ENCODE peak calls at places on chromosome 2, in nine cellular contexts. Y, T, N, V, S, G, Z, U and K are unnamed samples.

GRCh38 chr2:85655961-85656403 is 12.0 kb downstream of the SFTPB start:
- DNase-seq in Y (peak), Z (no peak), V (no peak), G (no peak), U (no peak), T (peak), N (no peak), S (no peak), K (no peak)

GRCh38 chr2:204074434-204074833 is 137.9 kb downstream of the ICOS start:
- DNase-seq in U (no peak), Z (no peak), N (no peak), S (no peak), T (peak), G (no peak), Y (no peak), V (no peak), K (no peak)

GRCh38 chr2:100786297-100786658 is 33.7 kb upstream of the NPAS2 start:
- DNase-seq in Y (peak), S (no peak), V (no peak), Z (peak), G (no peak), N (no peak), T (peak), U (peak), K (no peak)

GRCh38 chr2:72681016-72681995 is 144.5 kb downstream of the EXOC6B start:
- DNase-seq in N (no peak), S (no peak), Z (no peak), G (no peak), V (no peak), U (no peak), Y (peak), T (no peak), K (no peak)

GRCh38 chr2:19051238-19051831 is 307.1 kb downstream of the OSR1 start:
- DNase-seq in Z (no peak), N (no peak), U (no peak), Y (peak), T (no peak), G (no peak), S (no peak), V (no peak), K (no peak)

GRCh38 chr2:223930002-223930976 is 14.8 kb downstream of the WDFY1 start:
- DNase-seq in Y (peak), U (no peak), S (no peak), G (no peak), Z (peak), V (no peak), T (no peak), N (no peak), K (no peak)

GRCh38 chr2:184814428-184814827 is 216.1 kb downstream of the ZNF804A start:
- DNase-seq in V (no peak), S (no peak), Y (no peak), Z (no peak), G (no peak), T (no peak), U (no peak), N (no peak), K (no peak)

GRCh38 chr2:54557211-54557600 is 101.1 kb downstream of the SPTBN1 start:
- DNase-seq in N (no peak), S (no peak), U (no peak), Z (no peak), G (no peak), V (no peak), T (no peak), Y (no peak), K (no peak)

GRCh38 chr2:40043191-40043590 is 264.1 kb upstream of the THUMPD2 start:
- DNase-seq in S (no peak), T (peak), V (no peak), N (no peak), Y (peak), Z (no peak), G (no peak), U (no peak), K (no peak)

GRCh38 chr2:41992056-41992699 is 55.6 kb upstream of the PKDCC start:
- DNase-seq in Z (no peak), G (no peak), S (no peak), U (no peak), N (no peak), V (no peak), T (no peak), Y (no peak), K (no peak)

GRCh38 chr2:166334800-166335199 is 40.9 kb downstream of the SCN9A start:
- DNase-seq in U (no peak), N (no peak), Y (no peak), T (no peak), Z (no peak), V (no peak), S (no peak), G (no peak), K (no peak)

GRCh38 chr2:197028230-197028629 is 101.7 kb upstream of the PGAP1 start:
- DNase-seq in U (no peak), Y (peak), S (no peak), T (no peak), N (no peak), G (no peak), V (no peak), Z (no peak), K (no peak)

GRCh38 chr2:37583867-37584266 is 87.6 kb downstream of the CDC42EP3 start:
- DNase-seq in Y (peak), S (no peak), G (no peak), V (no peak), U (no peak), N (no peak), Z (no peak), T (no peak), K (no peak)

GRCh38 chr2:140797718-140798117 is 1333.1 kb downstream of the LRP1B start:
- DNase-seq in U (no peak), Y (no peak), G (no peak), S (peak), N (no peak), T (no peak), Z (no peak), V (no peak), K (no peak)

GRCh38 chr2:230974096-230974913 is 21.6 kb upstream of the SPATA3 start:
- DNase-seq in T (peak), U (no peak), Y (peak), Z (no peak), V (peak), N (peak), G (peak), S (peak), K (peak)

GRCh38 chr2:70710276-70710675 is 57.7 kb downstream of the ADD2 start:
- DNase-seq in V (no peak), T (no peak), N (peak), Z (no peak), S (no peak), U (no peak), G (no peak), Y (no peak), K (no peak)

GRCh38 chr2:159612255-159612901 is 4.0 kb downstream of the BAZ2B start:
- DNase-seq in Y (peak), G (no peak), T (no peak), U (peak), V (no peak), N (no peak), Z (no peak), S (no peak), K (no peak)

GRCh38 chr2:67399831-67400489 is 2.8 kb downstream of the ETAA1 start:
- DNase-seq in U (no peak), G (no peak), Z (no peak), S (no peak), Y (peak), N (no peak), T (no peak), V (no peak), K (no peak)

GRCh38 chr2:134818321-134818720 is 20.1 kb upstream of the ACMSD start:
- DNase-seq in Y (peak), S (no peak), U (no peak), Z (no peak), N (no peak), T (no peak), V (no peak), G (no peak), K (no peak)

GRCh38 chr2:124281556-124281955 is 256.5 kb downstream of the CNTNAP5 start:
- DNase-seq in G (no peak), T (no peak), S (no peak), U (no peak), Y (no peak), N (no peak), Z (no peak), V (no peak), K (no peak)

GRCh38 chr2:130842770-130843169 is 6.1 kb downstream of the ARHGEF4 start:
- DNase-seq in N (no peak), U (no peak), Z (no peak), G (no peak), S (no peak), V (no peak), Y (no peak), T (no peak), K (no peak)

GRCh38 chr2:27010139-27010538 is 22.6 kb upstream of the TMEM214 start:
- DNase-seq in G (no peak), N (no peak), V (no peak), S (peak), Z (no peak), Y (no peak), T (no peak), U (no peak), K (no peak)

GRCh38 chr2:224546926-224547325 is 38.2 kb downstream of the CUL3 start:
- DNase-seq in S (no peak), Y (no peak), V (no peak), G (no peak), U (no peak), N (no peak), Z (no peak), T (no peak), K (no peak)

GRCh38 chr2:49335546-49335945 is 181.2 kb upstream of the FSHR start:
- DNase-seq in S (no peak), U (peak), Z (no peak), Y (no peak), N (no peak), V (no peak), G (no peak), T (no peak), K (no peak)

GRCh38 chr2:239828192-239828972 is 196.8 kb downstream of the NDUFA10 start:
- DNase-seq in N (peak), Z (peak), V (no peak), T (no peak), Y (no peak), S (no peak), U (no peak), G (no peak), K (no peak)

GRCh38 chr2:44902767-44903166 is 38.7 kb upstream of the SIX3 start:
- DNase-seq in Z (no peak), V (no peak), Y (no peak), T (no peak), S (no peak), U (no peak), N (no peak), G (no peak), K (no peak)

GRCh38 chr2:75221872-75222271 is 22.6 kb upstream of the TACR1 start:
- DNase-seq in Z (no peak), V (no peak), S (no peak), G (no peak), U (no peak), T (peak), N (no peak), Y (peak), K (no peak)